ENCODE peak calls at places on chromosomes 2 and 18, in four cellular contexts. Q is type B pancreatic cell; M is activated gamma-delta T cell treated with anti-CD3 and anti-CD28 coated beads, Interleukin-2, amount 50 U/mL, for 16 hours; H is central memory CD4-positive, alpha-beta T cell. J is an unnamed sample.

GRCh38 chr2:133193544-133193943 is 374.7 kb downstream of the NCKAP5 start:
- DNase-seq in M (no peak), H (no peak), Q (no peak), J (no peak)

GRCh38 chr2:149033716-149034115 is 4.8 kb upstream of the LYPD6B start:
- DNase-seq in M (no peak), Q (no peak), H (no peak), J (no peak)

GRCh38 chr2:7592618-7593140 is 675.5 kb downstream of the RNF144A start:
- DNase-seq in H (no peak), Q (no peak), M (no peak), J (no peak)

GRCh38 chr2:230071421-230071820 is 2.7 kb upstream of the SLC16A14 start:
- DNase-seq in H (no peak), M (no peak), Q (no peak), J (no peak)

GRCh38 chr2:167181674-167182073 is 293.4 kb downstream of the XIRP2 start:
- DNase-seq in M (no peak), Q (no peak), H (no peak), J (no peak)

GRCh38 chr18:44733069-44733753 is 52.5 kb downstream of the SETBP1 start:
- DNase-seq in Q (no peak), H (no peak), M (no peak), J (peak)

GRCh38 chr2:11710210-11710609 is 36.2 kb upstream of the LPIN1 start:
- DNase-seq in Q (no peak), H (no peak), M (no peak), J (peak)

GRCh38 chr18:43485565-43485964 is 208.3 kb upstream of the SYT4 start:
- DNase-seq in Q (no peak), M (no peak), H (no peak), J (no peak)

GRCh38 chr2:26532301-26533250 is 54.7 kb upstream of the OTOF start:
- DNase-seq in Q (no peak), H (no peak), M (no peak), J (no peak)

GRCh38 chr18:47799376-47799775 is 131.1 kb downstream of the SMAD2 start:
- DNase-seq in H (no peak), Q (no peak), M (no peak), J (no peak)

GRCh38 chr18:25284861-25285574 is 66.9 kb downstream of the ZNF521 start:
- DNase-seq in M (no peak), H (no peak), Q (no peak), J (peak)

GRCh38 chr2:46379213-46380037 is 82.2 kb downstream of the EPAS1 start:
- DNase-seq in H (no peak), Q (no peak), M (no peak), J (peak)

GRCh38 chr2:134522856-134523460 is 195.8 kb downstream of the TMEM163 start:
- DNase-seq in H (no peak), M (no peak), Q (no peak), J (no peak)

GRCh38 chr2:101431486-101431885 is 43.4 kb downstream of the RFX8 start:
- DNase-seq in H (no peak), M (no peak), Q (no peak), J (no peak)

GRCh38 chr2:48399828-48400552 is 130.0 kb upstream of the STON1 start:
- DNase-seq in H (no peak), Q (no peak), M (no peak), J (no peak)

GRCh38 chr2:227163445-227163997 is 484 bp downstream of the COL4A4 start:
- DNase-seq in H (no peak), Q (no peak), M (no peak), J (peak)

GRCh38 chr2:25116956-25117355 is 51.4 kb downstream of the POMC start:
- DNase-seq in H (no peak), M (no peak), Q (no peak), J (no peak)

GRCh38 chr2:166572958-166573357 is 78.9 kb upstream of the SCN7A start:
- DNase-seq in H (no peak), M (no peak), Q (no peak), J (peak)

GRCh38 chr2:150586858-150587257 is 99.4 kb upstream of the RND3 start:
- DNase-seq in Q (no peak), M (no peak), H (no peak), J (peak)

GRCh38 chr2:237966565-237967462 is at the start of gene UBE2F:
- DNase-seq in M (peak), H (peak), Q (peak), J (peak)

GRCh38 chr2:97950329-97951154 is 45.2 kb downstream of the TMEM131 start:
- DNase-seq in H (no peak), M (no peak), Q (no peak), J (peak)

GRCh38 chr2:61538920-61539559 is 884 bp upstream of the XPO1 start:
- DNase-seq in H (peak), M (no peak), Q (no peak), J (peak)

GRCh38 chr18:76620326-76620813 is 125.3 kb upstream of the ZNF516 start:
- DNase-seq in H (no peak), Q (no peak), M (peak), J (peak)

GRCh38 chr2:227423633-227424499 is 36.1 kb upstream of the SCYGR1 start:
- DNase-seq in M (no peak), H (no peak), Q (no peak), J (no peak)

GRCh38 chr2:587371-587960 is 89.7 kb downstream of the TMEM18 start:
- DNase-seq in M (no peak), H (no peak), Q (no peak), J (no peak)

GRCh38 chr2:223459328-223459939 is 142.7 kb downstream of the SCG2 start:
- DNase-seq in H (no peak), Q (no peak), M (no peak), J (peak)

GRCh38 chr2:64165696-64166095 is 21.5 kb upstream of the PELI1 start:
- DNase-seq in H (no peak), M (no peak), Q (no peak), J (peak)

GRCh38 chr2:208092093-208092832 is 32.1 kb downstream of the CRYGD start:
- DNase-seq in H (no peak), M (no peak), Q (no peak), J (peak)

GRCh38 chr2:349390-349789 is 61.5 kb upstream of the ALKAL2 start:
- DNase-seq in H (no peak), Q (no peak), M (no peak), J (no peak)

GRCh38 chr2:24471662-24472061 is 19.4 kb upstream of the NCOA1 start:
- DNase-seq in Q (no peak), H (peak), M (no peak), J (no peak)

GRCh38 chr18:44736664-44737063 is 56.0 kb downstream of the SETBP1 start:
- DNase-seq in M (no peak), Q (no peak), H (no peak), J (no peak)

GRCh38 chr18:48385595-48385994 is 23.6 kb downstream of the ZBTB7C start:
- DNase-seq in Q (peak), H (no peak), M (no peak), J (no peak)

GRCh38 chr2:88933980-88934379 is 242.5 kb downstream of the RPIA start:
- DNase-seq in Q (no peak), M (no peak), H (no peak), J (peak)

GRCh38 chr2:179340678-179341077 is 76.0 kb upstream of the SESTD1 start:
- DNase-seq in Q (no peak), H (no peak), M (no peak), J (peak)

GRCh38 chr2:11123856-11124759 is 31.2 kb upstream of the SLC66A3 start:
- DNase-seq in M (peak), H (peak), Q (peak), J (peak)

GRCh38 chr2:221492606-221493005 is 79.5 kb downstream of the EPHA4 start:
- DNase-seq in Q (no peak), H (no peak), M (no peak), J (peak)

GRCh38 chr2:36698978-36699377 is 2.5 kb downstream of the VIT start:
- DNase-seq in M (no peak), Q (no peak), H (no peak), J (peak)

GRCh38 chr2:45823723-45824206 is 172.3 kb downstream of the PRKCE start:
- DNase-seq in H (no peak), Q (no peak), M (no peak), J (no peak)

GRCh38 chr2:29273704-29274611 is 158.7 kb downstream of the CLIP4 start:
- DNase-seq in M (no peak), H (no peak), Q (no peak), J (no peak)

J was measured in iris pigment epithelial cell.